ENCODE peak calls at places on chromosomes 4 and X, in four cellular contexts. L, K, M and I are unnamed samples.

GRCh38 chr4:19324175-19324574 is 927.5 kb upstream of the SLIT2 start:
- DNase-seq in K (no peak), M (no peak), L (no peak), I (no peak)

GRCh38 chr4:76198411-76199237 is 15.0 kb downstream of the SCARB2 start:
- DNase-seq in L (peak; percentile 94), K (peak; percentile 46), M (peak; percentile 87), I (peak; percentile 46)

GRCh38 chr4:145530662-145531061 is 49.0 kb downstream of the SMAD1 start:
- DNase-seq in K (peak; percentile 72), M (no peak), L (no peak), I (no peak)

GRCh38 chr4:167380964-167381363 is 146.7 kb upstream of the SPOCK3 start:
- DNase-seq in K (no peak), L (no peak), M (no peak), I (no peak)

GRCh38 chr4:103129174-103129573 is 29.5 kb upstream of the BDH2 start:
- DNase-seq in K (no peak), M (no peak), L (no peak), I (no peak)

GRCh38 chrX:63350979-63351616 is at the start of gene SPIN4:
- DNase-seq in L (peak; percentile 81), M (peak; percentile 39), K (peak; percentile 89), I (peak; percentile 85)

GRCh38 chrX:23373129-23373804 is 38.6 kb downstream of the PTCHD1 start:
- DNase-seq in K (peak; percentile 58), L (peak; percentile 27), M (no peak), I (no peak)

GRCh38 chr4:3302164-3302785 is 9.5 kb downstream of the RGS12 start:
- DNase-seq in L (peak; percentile 40), M (peak; percentile 21), K (no peak), I (no peak)

GRCh38 chrX:68868902-68869800 is 40.3 kb downstream of the EFNB1 start:
- DNase-seq in L (no peak), K (no peak), M (no peak), I (no peak)

GRCh38 chr4:94757192-94758140 is at the start of gene BMPR1B:
- DNase-seq in K (peak; percentile 65), L (peak; percentile 14), M (no peak), I (no peak)

GRCh38 chr4:117357422-117357821 is 272.0 kb upstream of the TRAM1L1 start:
- DNase-seq in M (no peak), L (no peak), K (no peak), I (no peak)

GRCh38 chrX:8179653-8180052 is 8.6 kb upstream of the VCX2 start:
- DNase-seq in K (peak; percentile 49), M (no peak), L (no peak), I (no peak)

GRCh38 chrX:136039968-136040367 is 54.7 kb downstream of the SLC9A6 start:
- DNase-seq in M (no peak), L (no peak), K (no peak), I (no peak)

GRCh38 chr4:6270691-6271121 is 1.1 kb downstream of the WFS1 start:
- DNase-seq in M (no peak), L (no peak), K (peak; percentile 22), I (no peak)

GRCh38 chrX:55546956-55547355 is 57.3 kb upstream of the USP51 start:
- DNase-seq in K (no peak), L (no peak), M (no peak), I (no peak)

GRCh38 chrX:23883737-23884354 is 23.9 kb downstream of the APOO start:
- DNase-seq in L (no peak), K (peak; percentile 84), M (no peak), I (no peak)

GRCh38 chr4:170875868-170876267 is 786.1 kb upstream of the AADAT start:
- DNase-seq in K (peak; percentile 27), L (no peak), M (no peak), I (no peak)

DNA sequence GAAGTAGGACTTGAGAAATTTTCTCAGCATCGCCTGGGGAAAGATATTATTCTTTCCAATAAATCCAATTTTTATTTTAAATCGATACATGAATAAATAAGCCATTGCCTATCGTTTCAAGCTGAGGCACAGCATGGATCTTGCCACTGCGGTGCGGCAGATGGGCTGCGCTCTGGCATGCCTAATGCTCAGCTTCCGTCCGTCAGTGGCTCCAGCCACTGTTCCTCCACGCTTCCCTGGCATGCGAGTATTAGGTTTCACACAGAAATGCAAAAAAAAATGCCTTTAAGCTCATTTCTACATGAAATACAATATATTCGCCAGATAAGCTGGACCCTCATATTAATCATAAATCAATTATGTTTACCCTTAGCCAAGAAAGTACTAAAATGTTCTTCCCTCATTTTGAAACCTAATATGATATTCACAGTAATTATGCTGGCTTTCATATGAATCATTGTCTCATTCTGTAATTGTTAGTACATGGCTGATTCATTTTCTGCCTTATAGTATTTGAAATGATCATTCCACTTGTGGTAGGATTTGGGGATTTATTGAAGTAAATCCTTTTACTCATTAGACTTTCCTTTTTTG is 115.5 kb upstream of the FAM241A start:
- DNase-seq in L (no peak), M (no peak), K (no peak), I (no peak)
- H3K27ac ChIP-seq in L (no peak overlapping the region), M (no peak overlapping the region), K (no peak overlapping the region), I (no peak overlapping the region)

GRCh38 chr4:1717129-1718094 is 3.7 kb downstream of the TMEM129 start:
- DNase-seq in K (no peak), M (no peak), L (no peak), I (no peak)

GRCh38 chr4:1713003-1713397 is 881 bp upstream of the SLBP start:
- DNase-seq in K (no peak), L (no peak), M (no peak), I (no peak)

GRCh38 chr4:1716065-1716945 is 4.2 kb upstream of the SLBP start:
- DNase-seq in L (no peak), K (no peak), M (no peak), I (no peak)

GRCh38 chr4:1714303-1715001 is 2.3 kb upstream of the SLBP start:
- DNase-seq in L (no peak), M (no peak), K (peak; percentile 41), I (no peak)

DNA sequence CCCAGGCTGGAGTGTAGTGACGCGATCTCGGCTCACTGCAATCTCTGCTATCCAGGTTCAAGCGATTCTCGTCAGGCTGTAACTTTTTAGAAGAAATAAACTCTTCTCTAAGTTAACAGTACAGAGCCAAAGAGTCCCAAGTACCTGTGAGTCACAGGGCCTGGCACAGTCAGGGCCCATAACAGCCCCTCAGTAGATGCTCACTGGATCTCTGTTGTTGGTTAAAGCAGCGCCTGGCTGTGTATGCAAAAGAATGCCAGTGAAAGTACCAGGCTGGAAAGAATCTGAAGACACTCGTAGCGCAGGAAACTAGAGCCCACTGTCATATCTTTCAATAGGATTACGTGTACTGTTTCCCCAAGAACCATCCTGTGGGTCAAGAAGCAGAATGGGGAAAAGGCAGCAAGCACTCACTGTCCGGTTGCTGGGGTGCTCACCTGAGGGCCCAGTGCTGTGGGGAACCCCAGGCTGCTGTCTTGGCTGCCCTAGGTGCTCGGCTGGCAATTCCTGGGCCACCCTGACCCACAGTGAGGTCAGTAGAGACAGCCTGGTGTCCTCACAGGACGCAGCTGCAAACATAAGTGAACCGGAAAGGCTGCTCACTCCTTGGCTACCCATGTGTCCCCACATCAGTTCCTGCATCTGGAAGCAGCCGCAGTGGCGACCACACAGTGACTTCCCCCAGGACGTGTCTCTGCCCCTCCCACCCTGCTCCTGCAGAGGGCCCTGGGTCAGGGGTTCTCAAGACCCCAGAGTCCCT is 3.1 kb upstream of the SLBP start:
- DNase-seq in K (no peak), M (no peak), L (no peak), I (no peak)
- H3K4me1 ChIP-seq in K (peaks cover 26% of the 10 kb centered on the region), M (peaks cover 33% of the 10 kb centered on the region), L (no peaks in the 10 kb centered on the region), I (peaks cover 94% of the 10 kb centered on the region)

GRCh38 chrX:120450163-120450562 is 18.9 kb downstream of the LAMP2 start:
- DNase-seq in L (no peak), K (peak; percentile 14), M (no peak), I (no peak)

GRCh38 chrX:120446503-120446902 is 22.6 kb downstream of the LAMP2 start:
- DNase-seq in M (no peak), K (peak; percentile 46), L (no peak), I (no peak)

GRCh38 chrX:120453985-120454384 is 15.1 kb downstream of the LAMP2 start:
- DNase-seq in L (no peak), M (no peak), K (peak; percentile 63), I (no peak)

GRCh38 chrX:120456973-120457372 is 12.1 kb downstream of the LAMP2 start:
- DNase-seq in K (peak; percentile 75), M (no peak), L (no peak), I (no peak)

GRCh38 chrX:120452131-120452530 is 17.0 kb downstream of the LAMP2 start:
- DNase-seq in M (no peak), K (peak; percentile 36), L (no peak), I (no peak)
- TF ChIP-seq CTCF in M (peak; percentile 8), K (peak; percentile 51), L (peak; percentile 25), I (peak; percentile 45)

DNA sequence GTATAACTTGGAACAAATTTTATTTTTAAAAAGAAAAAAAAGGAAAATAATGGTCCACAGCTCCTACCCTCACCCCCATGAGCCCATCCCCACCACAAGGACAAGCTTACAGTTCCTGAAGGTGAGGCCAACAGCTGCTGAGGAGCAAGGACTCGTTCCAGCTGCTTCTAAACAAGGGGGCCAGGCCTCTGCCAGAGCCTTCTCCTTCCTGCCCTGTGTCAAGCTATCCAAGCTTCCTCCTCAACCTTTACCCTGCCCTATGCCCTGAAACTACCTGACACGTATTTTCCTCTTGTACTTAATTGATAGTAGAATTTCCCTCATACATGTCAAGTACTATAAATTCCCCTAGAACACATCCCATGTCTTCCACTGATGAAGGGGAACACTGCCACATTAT is 8.8 kb downstream of the SH3D19 start:
- DNase-seq in K (no peak), M (no peak), L (no peak), I (no peak)
- H3K27ac ChIP-seq in K (no peak overlapping the region), M (no peak overlapping the region), L (no peak overlapping the region), I (peak overlapping the region; percentile 89)

DNA sequence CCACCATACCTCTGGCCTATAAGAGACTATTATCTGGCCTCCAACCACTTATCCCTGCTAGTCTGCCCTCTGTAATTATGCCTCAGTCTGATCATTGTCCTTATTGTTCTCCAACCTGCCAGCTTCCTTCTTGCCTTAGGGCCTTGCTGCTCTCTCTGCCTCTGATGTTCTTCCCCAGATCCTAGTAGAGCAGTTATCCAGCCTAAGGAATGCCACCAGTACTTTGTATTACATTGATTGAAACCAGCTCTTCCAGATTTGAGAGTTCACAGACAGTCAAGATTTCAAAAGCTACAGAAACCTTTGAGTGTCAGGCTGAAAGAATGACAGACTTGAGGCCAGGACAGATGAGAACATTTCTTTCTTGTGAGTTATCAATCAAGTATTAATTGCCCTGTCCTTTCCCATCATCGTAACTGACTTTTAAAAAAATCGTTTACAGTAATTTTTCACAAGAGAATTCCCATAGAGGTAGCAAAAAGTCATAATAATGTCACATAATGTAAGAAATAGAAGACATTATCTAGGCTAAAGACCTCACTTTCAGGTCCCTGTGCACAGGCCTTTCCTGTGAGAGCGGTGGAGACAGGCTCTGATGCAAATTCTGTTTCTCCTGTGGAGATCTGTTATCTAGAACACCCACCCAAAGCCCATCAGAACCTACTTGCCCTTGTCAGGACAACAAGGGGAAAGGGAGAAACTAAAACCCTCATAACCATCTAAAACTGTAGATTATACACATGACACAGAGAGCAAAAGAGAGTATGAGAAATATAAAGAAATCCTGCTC is 64.1 kb upstream of the GUCY1A1 start:
- DNase-seq in M (no peak), K (no peak), L (no peak), I (no peak)
- H3K4me1 ChIP-seq in M (no peaks in the 10 kb centered on the region), K (peaks cover 15% of the 10 kb centered on the region), L (no peaks in the 10 kb centered on the region), I (peaks cover 8% of the 10 kb centered on the region)

DNA sequence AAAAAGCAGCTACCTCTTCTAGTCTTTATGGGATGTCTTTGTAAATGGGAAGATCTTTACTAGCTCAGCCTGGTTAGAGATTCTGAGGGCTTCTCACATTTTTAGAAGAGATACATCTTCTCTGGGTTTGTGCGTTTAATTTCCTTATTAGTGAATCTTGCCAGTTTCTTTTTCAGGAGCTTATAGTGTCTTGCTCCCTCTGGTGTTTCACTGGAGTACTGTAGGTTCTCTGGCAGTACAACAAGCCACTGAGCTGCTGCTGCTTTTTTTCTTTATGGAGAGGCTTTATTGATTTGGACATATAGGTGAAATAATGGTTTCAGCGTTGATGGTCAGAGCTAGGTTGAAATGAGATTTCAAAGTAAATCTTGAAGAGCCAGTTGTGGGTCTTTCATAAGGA is 82.9 kb downstream of the LAS1L start:
- DNase-seq in K (peak; percentile 53), M (no peak), L (no peak), I (no peak)
- TF ChIP-seq CTCF in K (peak; percentile 74), M (peak; percentile 60), L (no peak), I (peak; percentile 34)